ENCODE peak calls at places on chromosomes 5 and 9, in nine cellular contexts. Q is AG08395, H is activated T-cell treated with anti-CD3 and anti-CD28 coated beads for 1 hour, C is GM12865, I is lower lobe of right lung, N is iPS-NIHi11, K is psoas muscle, B is substantia nigra, E is T-helper 17 cell. D is an unnamed sample.

GRCh38 chr5:123835421-123835820 is 323.4 kb downstream of the CSNK1G3 start:
- DNase-seq in C (no peak), N (no peak), I (no peak), K (no peak), Q (no peak), E (no peak), H (no peak), B (no peak), D (no peak)

GRCh38 chr9:95506692-95507455 is 9.9 kb downstream of the PTCH1 start:
- DNase-seq in C (peak; percentile 50), N (no peak), E (no peak), H (no peak), I (no peak), Q (peak; percentile 35), K (peak; percentile 34), B (no peak), D (peak; percentile 55)

GRCh38 chr5:10315824-10316509 is 8.3 kb upstream of the CMBL start:
- DNase-seq in C (no peak), K (no peak), B (no peak), E (no peak), N (peak; percentile 26), Q (no peak), I (no peak), H (no peak), D (no peak)

GRCh38 chr5:40224421-40224820 is 455.3 kb upstream of the PTGER4 start:
- DNase-seq in B (no peak), E (no peak), K (no peak), C (no peak), I (no peak), N (no peak), Q (no peak), H (no peak), D (no peak)

GRCh38 chr5:74762599-74762998 is 4.3 kb downstream of the GFM2 start:
- DNase-seq in I (no peak), Q (peak; percentile 47), K (no peak), C (no peak), N (no peak), E (no peak), H (no peak), B (no peak), D (no peak)

GRCh38 chr9:137078701-137079400 is 1.5 kb downstream of the UAP1L1 start:
- DNase-seq in B (no peak), K (no peak), E (no peak), I (peak; percentile 49), N (peak; percentile 72), Q (no peak), C (no peak), H (no peak), D (no peak)

GRCh38 chr5:172637122-172637580 is 3.9 kb upstream of the NEURL1B start:
- DNase-seq in H (no peak), E (no peak), I (no peak), B (no peak), K (no peak), N (peak; percentile 70), C (no peak), Q (no peak), D (no peak)

GRCh38 chr5:80917596-80917995 is 42.6 kb upstream of the RASGRF2 start:
- DNase-seq in I (no peak), K (no peak), E (no peak), H (no peak), C (peak; percentile 4), B (no peak), Q (no peak), N (no peak), D (no peak)

GRCh38 chr5:40436535-40437237 is 243.0 kb upstream of the PTGER4 start:
- DNase-seq in B (no peak), C (peak; percentile 35), K (no peak), Q (no peak), H (peak; percentile 11), E (no peak), I (no peak), N (no peak), D (no peak)

GRCh38 chr5:76978869-76979268 is 26.0 kb downstream of the CRHBP start:
- DNase-seq in E (no peak), H (no peak), I (no peak), C (no peak), Q (no peak), B (no peak), N (no peak), K (no peak), D (no peak)

GRCh38 chr9:117487555-117488175 is 72.8 kb upstream of the ASTN2 start:
- DNase-seq in Q (peak; percentile 70), C (peak; percentile 72), B (peak; percentile 56), K (peak; percentile 59), N (peak; percentile 87), I (peak; percentile 73), E (no peak), H (no peak), D (peak; percentile 75)

D was measured in dorsolateral prefrontal cortex.